ENCODE peak calls at places on chromosomes 6 and 20, in eight cellular contexts. V, X, B, G, I, N, T and Z are unnamed samples.

GRCh38 chr6:159163901-159164370 is 5.3 kb upstream of the FNDC1 start:
- DNase-seq in V (no peak), X (no peak), B (no peak), G (no peak), I (no peak), N (no peak), T (no peak), Z (no peak)

GRCh38 chr6:25889877-25890853 is 16.1 kb upstream of the SLC17A3 start:
- DNase-seq in V (peak), X (no peak), B (no peak), G (no peak), I (peak), N (peak), T (peak), Z (peak)

GRCh38 chr6:126480268-126480667 is 140.4 kb downstream of the CENPW start:
- DNase-seq in V (no peak), X (no peak), B (no peak), G (no peak), I (no peak), N (no peak), T (no peak), Z (no peak)

GRCh38 chr6:85771925-85772430 is 129.3 kb upstream of the SYNCRIP start:
- DNase-seq in V (no peak), X (no peak), B (no peak), G (no peak), I (no peak), N (no peak), T (no peak), Z (no peak)

GRCh38 chr6:34093206-34093605 is 52.7 kb downstream of the GRM4 start:
- DNase-seq in V (no peak), X (no peak), B (no peak), G (no peak), I (no peak), N (no peak), T (no peak), Z (no peak)

GRCh38 chr20:23399568-23400241 is 21.6 kb downstream of the NAPB start:
- DNase-seq in V (no peak), X (no peak), B (no peak), G (no peak), I (peak), N (no peak), T (no peak), Z (peak)

GRCh38 chr20:5261763-5262162 is 55.0 kb downstream of the PROKR2 start:
- DNase-seq in V (no peak), X (no peak), B (no peak), G (no peak), I (no peak), N (no peak), T (no peak), Z (no peak)

GRCh38 chr20:48175261-48175660 is 390.0 kb upstream of the SULF2 start:
- DNase-seq in V (no peak), X (no peak), B (no peak), G (no peak), I (no peak), N (no peak), T (no peak), Z (no peak)

GRCh38 chr6:17032595-17033591 is 69.0 kb upstream of the STMND1 start:
- DNase-seq in V (no peak), X (no peak), B (peak), G (no peak), I (no peak), N (no peak), T (peak), Z (peak)

GRCh38 chr6:44564906-44565524 is 177.5 kb downstream of the CDC5L start:
- DNase-seq in V (no peak), X (no peak), B (no peak), G (no peak), I (no peak), N (no peak), T (no peak), Z (no peak)

GRCh38 chr6:52724041-52724405 is 39.3 kb downstream of the GSTA2 start:
- DNase-seq in V (no peak), X (no peak), B (no peak), G (no peak), I (no peak), N (no peak), T (no peak), Z (peak)